ENCODE peak calls at places on chromosomes 7 and 10, in four cellular contexts. One of them, this sample, is unnamed.

GRCh38 chr7:18408461-18408860 is 87.1 kb upstream of the HDAC9 start:
- DNase-seq in adrenal gland: no peak
- DNase-seq in K562: no peak
- DNase-seq in uterus: peak
- DNase-seq in this sample: no peak

GRCh38 chr7:143299840-143300239 is 11.7 kb downstream of the CASP2 start:
- DNase-seq in K562: peak
- DNase-seq in adrenal gland: peak
- DNase-seq in uterus: no peak
- DNase-seq in this sample: peak

GRCh38 chr7:143408686-143409551 is at the start of gene EPHA1:
- DNase-seq in adrenal gland: no peak
- DNase-seq in K562: peak
- DNase-seq in uterus: no peak
- DNase-seq in this sample: peak

GRCh38 chr7:7681191-7681935 is 37.0 kb downstream of the RPA3 start:
- DNase-seq in adrenal gland: peak
- DNase-seq in uterus: peak
- DNase-seq in K562: no peak
- DNase-seq in this sample: no peak

GRCh38 chr10:122307669-122308486 is 36.8 kb downstream of the BTBD16 start:
- DNase-seq in adrenal gland: peak
- DNase-seq in uterus: peak
- DNase-seq in K562: no peak
- DNase-seq in this sample: no peak

GRCh38 chr7:30941582-30942310 is 22.0 kb upstream of the GHRHR start:
- DNase-seq in K562: no peak
- DNase-seq in adrenal gland: no peak
- DNase-seq in uterus: no peak
- DNase-seq in this sample: no peak

GRCh38 chr10:8061274-8062211 is 7.1 kb downstream of the GATA3 start:
- DNase-seq in adrenal gland: no peak
- DNase-seq in K562: no peak
- DNase-seq in uterus: no peak
- DNase-seq in this sample: no peak

GRCh38 chr10:59657724-59658123 is 51.9 kb downstream of the SLC16A9 start:
- DNase-seq in K562: no peak
- DNase-seq in uterus: no peak
- DNase-seq in adrenal gland: no peak
- DNase-seq in this sample: no peak

GRCh38 chr7:32299133-32299702 is 191.0 kb downstream of the LSM5 start:
- DNase-seq in adrenal gland: peak
- DNase-seq in uterus: peak
- DNase-seq in K562: no peak
- DNase-seq in this sample: peak

GRCh38 chr10:52609601-52610240 is 162.9 kb downstream of the MBL2 start:
- DNase-seq in adrenal gland: no peak
- DNase-seq in K562: no peak
- DNase-seq in uterus: no peak
- DNase-seq in this sample: no peak

GRCh38 chr7:69871213-69871885 is 273.1 kb downstream of the AUTS2 start:
- DNase-seq in adrenal gland: no peak
- DNase-seq in K562: no peak
- DNase-seq in uterus: no peak
- DNase-seq in this sample: no peak

GRCh38 chr10:133196936-133197758 is 32.9 kb upstream of the UTF1 start:
- DNase-seq in K562: no peak
- DNase-seq in uterus: no peak
- DNase-seq in adrenal gland: no peak
- DNase-seq in this sample: no peak

GRCh38 chr10:33600381-33600780 is 265.9 kb upstream of the NRP1 start:
- DNase-seq in adrenal gland: no peak
- DNase-seq in K562: no peak
- DNase-seq in uterus: no peak
- DNase-seq in this sample: no peak

GRCh38 chr7:5550831-5551230 is 127.2 kb upstream of the TNRC18 start:
- DNase-seq in K562: no peak
- DNase-seq in adrenal gland: peak
- DNase-seq in uterus: no peak
- DNase-seq in this sample: no peak

GRCh38 chr10:62153191-62153590 is 115.5 kb downstream of the RTKN2 start:
- DNase-seq in K562: no peak
- DNase-seq in uterus: no peak
- DNase-seq in adrenal gland: no peak
- DNase-seq in this sample: no peak

GRCh38 chr7:137994091-137994688 is 7.7 kb downstream of the CREB3L2 start:
- DNase-seq in K562: no peak
- DNase-seq in adrenal gland: no peak
- DNase-seq in uterus: no peak
- DNase-seq in this sample: no peak

GRCh38 chr10:120980316-120980975 is 129.3 kb downstream of the WDR11 start:
- DNase-seq in K562: no peak
- DNase-seq in adrenal gland: no peak
- DNase-seq in uterus: no peak
- DNase-seq in this sample: no peak

GRCh38 chr7:27098493-27099223 is 2.9 kb upstream of the HOXA1 start:
- DNase-seq in adrenal gland: peak
- DNase-seq in K562: no peak
- DNase-seq in uterus: peak
- DNase-seq in this sample: no peak

GRCh38 chr7:131196808-131197207 is 130.9 kb upstream of the MKLN1 start:
- DNase-seq in adrenal gland: no peak
- DNase-seq in K562: no peak
- DNase-seq in uterus: no peak
- DNase-seq in this sample: no peak

GRCh38 chr7:153642989-153643388 is 409.2 kb upstream of the DPP6 start:
- DNase-seq in K562: no peak
- DNase-seq in uterus: no peak
- DNase-seq in adrenal gland: no peak
- DNase-seq in this sample: no peak

GRCh38 chr7:81285142-81285871 is 366.5 kb upstream of the SEMA3C start:
- DNase-seq in K562: no peak
- DNase-seq in uterus: no peak
- DNase-seq in adrenal gland: no peak
- DNase-seq in this sample: no peak

GRCh38 chr10:60032723-60033122 is 126.4 kb upstream of the CCDC6 start:
- DNase-seq in uterus: no peak
- DNase-seq in K562: no peak
- DNase-seq in adrenal gland: peak
- DNase-seq in this sample: no peak

GRCh38 chr10:86716466-86716865 is 40.0 kb upstream of the BMPR1A start:
- DNase-seq in K562: no peak
- DNase-seq in uterus: no peak
- DNase-seq in adrenal gland: no peak
- DNase-seq in this sample: no peak

GRCh38 chr7:101668726-101669125 is 39.6 kb upstream of the MYL10 start:
- DNase-seq in adrenal gland: no peak
- DNase-seq in K562: no peak
- DNase-seq in uterus: no peak
- DNase-seq in this sample: no peak

GRCh38 chr7:2169923-2170575 is 62.7 kb downstream of the MAD1L1 start:
- DNase-seq in uterus: no peak
- DNase-seq in adrenal gland: no peak
- DNase-seq in K562: no peak
- DNase-seq in this sample: no peak

GRCh38 chr7:6507906-6508305 is 43.4 kb downstream of the GRID2IP start:
- DNase-seq in uterus: no peak
- DNase-seq in K562: no peak
- DNase-seq in adrenal gland: no peak
- DNase-seq in this sample: no peak

GRCh38 chr10:43078986-43079273 is 2.1 kb downstream of the RET start:
- DNase-seq in adrenal gland: peak
- DNase-seq in uterus: no peak
- DNase-seq in K562: peak
- DNase-seq in this sample: peak

GRCh38 chr10:74705361-74705980 is 120.9 kb upstream of the KAT6B start:
- DNase-seq in adrenal gland: no peak
- DNase-seq in K562: no peak
- DNase-seq in uterus: no peak
- DNase-seq in this sample: no peak

GRCh38 chr10:103713676-103714075 is 141.7 kb downstream of the SH3PXD2A start:
- DNase-seq in K562: no peak
- DNase-seq in adrenal gland: no peak
- DNase-seq in uterus: no peak
- DNase-seq in this sample: no peak

GRCh38 chr7:6306471-6306870 is 34.0 kb upstream of the CYTH3 start:
- DNase-seq in adrenal gland: no peak
- DNase-seq in uterus: no peak
- DNase-seq in K562: no peak
- DNase-seq in this sample: no peak

GRCh38 chr7:90946711-90947501 is 317.3 kb upstream of the FZD1 start:
- DNase-seq in adrenal gland: no peak
- DNase-seq in uterus: no peak
- DNase-seq in K562: no peak
- DNase-seq in this sample: no peak

GRCh38 chr7:142809671-142810070 is 38.9 kb downstream of the PRSS2 start:
- DNase-seq in uterus: no peak
- DNase-seq in K562: no peak
- DNase-seq in adrenal gland: no peak
- DNase-seq in this sample: no peak

GRCh38 chr7:641966-642365 is 84.5 kb upstream of the DNAAF5 start:
- DNase-seq in adrenal gland: no peak
- DNase-seq in uterus: no peak
- DNase-seq in K562: no peak
- DNase-seq in this sample: no peak

GRCh38 chr7:54769203-54769602 is 10.2 kb upstream of the SEC61G start:
- DNase-seq in uterus: no peak
- DNase-seq in K562: no peak
- DNase-seq in adrenal gland: no peak
- DNase-seq in this sample: no peak

GRCh38 chr10:35195361-35196306 is 69.0 kb downstream of the CREM start:
- DNase-seq in adrenal gland: peak
- DNase-seq in K562: peak
- DNase-seq in uterus: peak
- DNase-seq in this sample: no peak
- TF ChIP-seq POLR2A in adrenal gland: peak
- TF ChIP-seq POLR2A in K562: peak
- TF ChIP-seq POLR2A in uterus: peak
- TF ChIP-seq POLR2A in this sample: peak

DNA sequence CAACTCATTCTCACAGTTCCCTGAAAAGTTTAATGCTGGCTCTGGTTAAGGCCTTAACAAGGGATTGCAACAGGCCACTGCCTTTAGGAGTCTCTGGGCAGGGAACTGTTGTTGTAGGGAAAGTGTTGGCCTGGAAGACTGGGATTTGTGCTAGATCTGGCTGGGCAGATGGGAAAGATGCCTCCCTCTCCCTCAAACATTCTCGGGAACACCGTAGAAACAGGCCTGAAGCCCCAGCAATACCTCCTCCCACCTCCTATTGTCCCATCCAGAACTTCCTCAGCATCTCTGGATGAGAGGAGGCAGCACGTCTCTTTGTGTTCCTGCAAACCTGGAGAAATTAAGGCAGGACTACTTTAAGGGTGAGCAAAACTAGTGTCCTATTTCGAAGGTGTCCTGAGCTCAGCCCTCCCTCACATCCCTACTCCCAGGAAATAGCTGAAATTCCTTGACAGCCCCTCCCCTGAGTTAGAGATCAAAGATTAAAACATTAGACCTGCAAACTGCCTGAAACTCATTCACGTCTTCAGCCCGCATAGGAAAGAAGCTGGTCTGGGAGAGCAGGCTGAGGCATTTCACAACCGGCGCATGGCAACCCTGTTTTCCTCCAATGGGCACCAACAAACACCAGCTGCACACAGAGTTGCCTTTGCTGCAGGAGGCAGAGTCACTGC is 10.9 kb upstream of the MAP3K8 start:
- DNase-seq in adrenal gland: peak
- DNase-seq in K562: no peak
- DNase-seq in uterus: no peak
- DNase-seq in this sample: no peak
- TF ChIP-seq POLR2A in adrenal gland: no peak
- TF ChIP-seq POLR2A in K562: no peak
- TF ChIP-seq POLR2A in uterus: no peak
- TF ChIP-seq POLR2A in this sample: peak

DNA sequence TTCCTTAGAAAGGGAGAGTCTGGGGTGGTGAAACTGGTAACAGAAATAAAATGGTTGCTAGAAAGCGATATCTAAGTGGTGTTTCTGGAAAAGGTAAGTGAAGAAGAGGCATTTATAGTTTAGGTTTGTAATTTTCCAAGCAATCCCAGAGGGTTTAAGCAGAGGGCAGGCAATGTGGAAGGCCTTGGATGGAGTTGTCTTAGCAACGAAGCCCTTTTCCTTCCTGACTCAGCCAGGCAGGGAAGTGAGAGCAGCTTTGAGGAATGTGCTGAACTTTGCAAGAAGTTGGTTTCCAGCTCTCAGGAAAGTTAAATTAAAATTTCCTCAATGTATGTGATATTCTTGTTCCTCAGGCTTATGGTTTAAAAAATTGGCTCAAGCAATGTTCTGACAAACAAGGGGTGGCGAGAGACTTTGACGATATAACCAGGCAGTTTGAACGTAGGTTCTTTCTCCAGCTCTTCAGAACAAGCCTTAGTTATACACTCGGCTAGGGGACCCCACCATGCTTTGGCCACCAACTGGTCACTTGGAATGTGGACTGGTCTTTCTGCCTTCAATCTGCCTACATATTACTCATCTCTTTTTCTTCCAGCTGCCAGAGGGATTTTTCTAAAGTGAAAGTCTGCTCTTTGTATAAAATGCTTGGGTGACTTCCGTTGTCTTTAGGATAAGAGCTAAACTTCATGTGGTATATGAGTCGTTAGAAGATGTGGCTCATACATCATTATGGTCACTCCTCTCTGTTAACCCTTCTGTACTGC is 66.9 kb upstream of the SLC25A13 start:
- DNase-seq in adrenal gland: peak
- DNase-seq in uterus: peak
- DNase-seq in K562: no peak
- DNase-seq in this sample: no peak
- TF ChIP-seq POLR2A in adrenal gland: no peak
- TF ChIP-seq POLR2A in uterus: no peak
- TF ChIP-seq POLR2A in K562: no peak
- TF ChIP-seq POLR2A in this sample: no peak

GRCh38 chr7:4238861-4239260 is 443.2 kb upstream of the FOXK1 start:
- DNase-seq in adrenal gland: no peak
- DNase-seq in uterus: no peak
- DNase-seq in K562: no peak
- DNase-seq in this sample: no peak
- TF ChIP-seq POLR2A in adrenal gland: no peak
- TF ChIP-seq POLR2A in uterus: no peak
- TF ChIP-seq POLR2A in K562: no peak
- TF ChIP-seq POLR2A in this sample: no peak

GRCh38 chr10:124461642-124462347 is at the start of gene LHPP:
- DNase-seq in adrenal gland: peak
- DNase-seq in uterus: peak
- DNase-seq in K562: peak
- DNase-seq in this sample: peak
- TF ChIP-seq POLR2A in adrenal gland: peak
- TF ChIP-seq POLR2A in uterus: peak
- TF ChIP-seq POLR2A in K562: peak
- TF ChIP-seq POLR2A in this sample: no peak

This sample was measured in H1.